ENCODE peak calls at places on chromosomes 16 and 17, in eight cellular contexts. One of them, this sample, is unnamed.

GRCh38 chr17:75570034-75570676 is 17.4 kb upstream of the MYO15B start:
- DNase-seq in activated naive CD4-positive, alpha-beta T cell treated with anti-CD3 and anti-CD28 coated beads for 36 hours: no peak
- DNase-seq in GM23248: no peak
- DNase-seq in anterior cingulate cortex: no peak
- DNase-seq in hepatic stellate cell: no peak
- DNase-seq in Ammon's horn: no peak
- DNase-seq in SK-N-DZ: no peak
- DNase-seq in M059J: no peak
- DNase-seq in this sample: no peak

GRCh38 chr16:54066451-54067056 is 220.0 kb downstream of the IRX3 start:
- DNase-seq in activated naive CD4-positive, alpha-beta T cell treated with anti-CD3 and anti-CD28 coated beads for 36 hours: no peak
- DNase-seq in GM23248: peak; percentile 12
- DNase-seq in anterior cingulate cortex: no peak
- DNase-seq in hepatic stellate cell: no peak
- DNase-seq in Ammon's horn: no peak
- DNase-seq in SK-N-DZ: no peak
- DNase-seq in M059J: peak; percentile 70
- DNase-seq in this sample: no peak

GRCh38 chr16:87132361-87133014 is 184.7 kb downstream of the C16orf95 start:
- DNase-seq in activated naive CD4-positive, alpha-beta T cell treated with anti-CD3 and anti-CD28 coated beads for 36 hours: no peak
- DNase-seq in GM23248: peak; percentile 81
- DNase-seq in anterior cingulate cortex: peak; percentile 31
- DNase-seq in hepatic stellate cell: no peak
- DNase-seq in Ammon's horn: peak; percentile 80
- DNase-seq in SK-N-DZ: no peak
- DNase-seq in M059J: peak; percentile 79
- DNase-seq in this sample: peak; percentile 72

GRCh38 chr16:11619327-11619851 is 32.7 kb upstream of the LITAF start:
- DNase-seq in activated naive CD4-positive, alpha-beta T cell treated with anti-CD3 and anti-CD28 coated beads for 36 hours: peak; percentile 50
- DNase-seq in GM23248: no peak
- DNase-seq in anterior cingulate cortex: no peak
- DNase-seq in hepatic stellate cell: no peak
- DNase-seq in Ammon's horn: no peak
- DNase-seq in SK-N-DZ: no peak
- DNase-seq in M059J: peak; percentile 75
- DNase-seq in this sample: peak; percentile 33

GRCh38 chr16:13414154-13414553 is 505.8 kb upstream of the ERCC4 start:
- DNase-seq in activated naive CD4-positive, alpha-beta T cell treated with anti-CD3 and anti-CD28 coated beads for 36 hours: no peak
- DNase-seq in GM23248: no peak
- DNase-seq in anterior cingulate cortex: no peak
- DNase-seq in hepatic stellate cell: no peak
- DNase-seq in Ammon's horn: no peak
- DNase-seq in SK-N-DZ: no peak
- DNase-seq in M059J: no peak
- DNase-seq in this sample: no peak

GRCh38 chr17:3641717-3642486 is 5.3 kb downstream of the CTNS start:
- DNase-seq in activated naive CD4-positive, alpha-beta T cell treated with anti-CD3 and anti-CD28 coated beads for 36 hours: no peak
- DNase-seq in GM23248: no peak
- DNase-seq in anterior cingulate cortex: no peak
- DNase-seq in hepatic stellate cell: no peak
- DNase-seq in Ammon's horn: no peak
- DNase-seq in SK-N-DZ: no peak
- DNase-seq in M059J: no peak
- DNase-seq in this sample: no peak

GRCh38 chr16:87461466-87461975 is 31.3 kb downstream of the ZCCHC14 start:
- DNase-seq in activated naive CD4-positive, alpha-beta T cell treated with anti-CD3 and anti-CD28 coated beads for 36 hours: peak; percentile 59
- DNase-seq in GM23248: peak; percentile 54
- DNase-seq in anterior cingulate cortex: no peak
- DNase-seq in hepatic stellate cell: peak; percentile 43
- DNase-seq in Ammon's horn: no peak
- DNase-seq in SK-N-DZ: peak; percentile 83
- DNase-seq in M059J: peak; percentile 27
- DNase-seq in this sample: peak; percentile 19

GRCh38 chr16:85142771-85143211 is 30.5 kb upstream of the CIBAR2 start:
- DNase-seq in activated naive CD4-positive, alpha-beta T cell treated with anti-CD3 and anti-CD28 coated beads for 36 hours: no peak
- DNase-seq in GM23248: no peak
- DNase-seq in anterior cingulate cortex: no peak
- DNase-seq in hepatic stellate cell: no peak
- DNase-seq in Ammon's horn: no peak
- DNase-seq in SK-N-DZ: no peak
- DNase-seq in M059J: no peak
- DNase-seq in this sample: no peak

GRCh38 chr16:66516172-66516807 is 33.6 kb downstream of the TK2 start:
- DNase-seq in activated naive CD4-positive, alpha-beta T cell treated with anti-CD3 and anti-CD28 coated beads for 36 hours: no peak
- DNase-seq in GM23248: peak; percentile 65
- DNase-seq in anterior cingulate cortex: no peak
- DNase-seq in hepatic stellate cell: no peak
- DNase-seq in Ammon's horn: no peak
- DNase-seq in SK-N-DZ: no peak
- DNase-seq in M059J: no peak
- DNase-seq in this sample: no peak

GRCh38 chr17:79838541-79839274 is 532 bp downstream of the CBX4 start:
- DNase-seq in activated naive CD4-positive, alpha-beta T cell treated with anti-CD3 and anti-CD28 coated beads for 36 hours: peak; percentile 62
- DNase-seq in GM23248: peak; percentile 78
- DNase-seq in anterior cingulate cortex: peak; percentile 65
- DNase-seq in hepatic stellate cell: peak; percentile 65
- DNase-seq in Ammon's horn: peak; percentile 76
- DNase-seq in SK-N-DZ: peak; percentile 71
- DNase-seq in M059J: peak; percentile 63
- DNase-seq in this sample: peak; percentile 60

GRCh38 chr17:77383613-77384608 is 243.1 kb downstream of the SEC14L1 start:
- DNase-seq in activated naive CD4-positive, alpha-beta T cell treated with anti-CD3 and anti-CD28 coated beads for 36 hours: no peak
- DNase-seq in GM23248: peak; percentile 51
- DNase-seq in anterior cingulate cortex: peak; percentile 37
- DNase-seq in hepatic stellate cell: no peak
- DNase-seq in Ammon's horn: no peak
- DNase-seq in SK-N-DZ: no peak
- DNase-seq in M059J: peak; percentile 40
- DNase-seq in this sample: no peak

GRCh38 chr17:65514082-65514481 is 47.4 kb downstream of the AXIN2 start:
- DNase-seq in activated naive CD4-positive, alpha-beta T cell treated with anti-CD3 and anti-CD28 coated beads for 36 hours: peak; percentile 48
- DNase-seq in GM23248: peak; percentile 98
- DNase-seq in anterior cingulate cortex: peak; percentile 14
- DNase-seq in hepatic stellate cell: no peak
- DNase-seq in Ammon's horn: no peak
- DNase-seq in SK-N-DZ: no peak
- DNase-seq in M059J: peak; percentile 64
- DNase-seq in this sample: no peak

GRCh38 chr17:82897514-82898249 is 57.9 kb upstream of the ZNF750 start:
- DNase-seq in activated naive CD4-positive, alpha-beta T cell treated with anti-CD3 and anti-CD28 coated beads for 36 hours: no peak
- DNase-seq in GM23248: no peak
- DNase-seq in anterior cingulate cortex: no peak
- DNase-seq in hepatic stellate cell: no peak
- DNase-seq in Ammon's horn: no peak
- DNase-seq in SK-N-DZ: no peak
- DNase-seq in M059J: no peak
- DNase-seq in this sample: no peak